ENCODE peak calls at places on chromosomes 7 and 10, in four cellular contexts. T, G, R and P are unnamed samples.

GRCh38 chr10:5564537-5565204 is 39.9 kb downstream of the CALML3 start:
- DNase-seq in T (no peak), G (no peak), R (no peak), P (no peak)

GRCh38 chr10:114723361-114723760 is 65.3 kb upstream of the ABLIM1 start:
- DNase-seq in T (no peak), G (no peak), R (no peak), P (no peak)

GRCh38 chr10:49222170-49222569 is 34.0 kb upstream of the TMEM273 start:
- DNase-seq in T (no peak), G (no peak), R (no peak), P (no peak)

GRCh38 chr10:124721295-124722052 is 22.7 kb downstream of the FAM53B start:
- DNase-seq in T (no peak), G (peak; percentile 74), R (no peak), P (no peak)

GRCh38 chr10:100895346-100895745 is 17.4 kb upstream of the SLF2 start:
- DNase-seq in T (no peak), G (no peak), R (no peak), P (no peak)

GRCh38 chr10:10613654-10614244 is 403.9 kb upstream of the CELF2 start:
- DNase-seq in T (no peak), G (no peak), R (no peak), P (no peak)

GRCh38 chr10:98879486-98879885 is 356.2 kb downstream of the HPSE2 start:
- DNase-seq in T (no peak), G (no peak), R (no peak), P (no peak)

GRCh38 chr7:85686410-85687181 is 499.7 kb upstream of the SEMA3D start:
- DNase-seq in T (no peak), G (no peak), R (no peak), P (no peak)

GRCh38 chr7:118183254-118183585 is 744 bp upstream of the LSM8 start:
- DNase-seq in T (peak; percentile 25), G (no peak), R (no peak), P (no peak)

GRCh38 chr10:17220652-17221100 is 7.4 kb upstream of the VIM start:
- DNase-seq in T (no peak), G (no peak), R (no peak), P (no peak)

GRCh38 chr10:98425511-98426352 is 10.8 kb upstream of the PYROXD2 start:
- DNase-seq in T (peak; percentile 61), G (no peak), R (no peak), P (peak; percentile 72)

GRCh38 chr10:80794996-80795395 is 257.3 kb downstream of the SH2D4B start:
- DNase-seq in T (no peak), G (no peak), R (no peak), P (no peak)

GRCh38 chr7:126689037-126689436 is 563.7 kb downstream of the GRM8 start:
- DNase-seq in T (no peak), G (no peak), R (no peak), P (no peak)

GRCh38 chr7:138001529-138002095 is at the start of gene CREB3L2:
- DNase-seq in T (peak; percentile 49), G (peak; percentile 53), R (no peak), P (no peak)

GRCh38 chr7:82050792-82051191 is 280.9 kb upstream of the HGF start:
- DNase-seq in T (no peak), G (no peak), R (no peak), P (no peak)

GRCh38 chr7:110645060-110645459 is 445.9 kb upstream of the LRRN3 start:
- DNase-seq in T (no peak), G (no peak), R (no peak), P (no peak)

GRCh38 chr7:139332960-139333359 is 8.2 kb upstream of the FMC1 start:
- DNase-seq in T (no peak), G (no peak), R (no peak), P (no peak)

GRCh38 chr7:101816499-101817030 is 861 bp upstream of the CUX1 start:
- DNase-seq in T (peak; percentile 77), G (no peak), R (no peak), P (no peak)
- TF ChIP-seq SPI1 in T (no peak), G (no peak), R (no peak), P (no peak)

GRCh38 chr10:120827251-120827875 is 23.8 kb upstream of the WDR11 start:
- DNase-seq in T (no peak), G (no peak), R (no peak), P (no peak)
- TF ChIP-seq SPI1 in T (no peak), G (no peak), R (peak; percentile 85), P (peak; percentile 93)

GRCh38 chr10:79046326-79046725 is 22.4 kb upstream of the ZMIZ1 start:
- DNase-seq in T (no peak), G (no peak), R (no peak), P (no peak)

GRCh38 chr10:79048639-79049550 is 19.9 kb upstream of the ZMIZ1 start:
- DNase-seq in T (no peak), G (no peak), R (no peak), P (no peak)

GRCh38 chr10:79046991-79047874 is 21.5 kb upstream of the ZMIZ1 start:
- DNase-seq in T (no peak), G (no peak), R (no peak), P (no peak)

GRCh38 chr10:79049931-79050895 is 18.6 kb upstream of the ZMIZ1 start:
- DNase-seq in T (no peak), G (no peak), R (no peak), P (no peak)

DNA sequence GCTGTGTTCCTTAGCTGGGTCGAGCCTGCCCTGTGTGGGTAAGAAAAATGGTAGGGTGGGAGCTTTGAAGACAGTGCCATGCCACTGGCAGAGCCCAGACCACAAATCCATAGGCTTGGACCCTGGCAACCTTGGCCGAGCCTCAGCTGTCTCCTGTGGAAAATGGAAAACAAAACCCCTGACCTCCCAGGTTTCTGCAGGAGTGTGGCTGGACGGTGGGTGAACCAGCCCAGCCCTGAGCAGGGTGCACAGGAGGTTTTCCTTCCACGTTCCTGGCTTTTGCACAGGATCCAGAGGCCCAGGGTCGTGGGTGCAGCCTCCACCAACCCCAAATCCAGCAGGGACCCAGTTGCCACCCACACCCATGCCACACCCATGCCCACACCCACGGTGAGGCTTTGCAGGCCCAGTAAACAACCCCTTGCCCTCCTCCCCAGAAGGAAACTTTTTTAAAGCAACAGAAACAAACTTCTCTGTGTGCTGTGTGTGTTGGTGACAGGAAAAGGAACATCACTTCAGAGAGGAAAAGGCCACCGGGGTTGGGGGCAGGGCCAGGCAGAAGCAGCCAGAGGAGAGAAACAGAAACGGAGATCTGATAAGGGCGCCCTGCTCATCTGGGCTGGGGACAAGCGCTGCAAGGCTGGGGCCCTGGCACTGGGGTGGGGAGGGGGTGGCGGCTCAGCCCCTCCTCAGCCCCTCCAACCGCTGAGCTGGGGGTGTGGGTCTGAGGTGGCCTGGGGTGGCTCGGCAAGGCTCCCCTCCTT is 20.7 kb upstream of the ZMIZ1 start:
- DNase-seq in T (peak; percentile 86), G (no peak), R (no peak), P (no peak)
- TF ChIP-seq SPI1 in T (no peak), G (no peak), R (no peak), P (no peak)

GRCh38 chr10:75497997-75498797 is 66.8 kb downstream of the LRMDA start:
- DNase-seq in T (no peak), G (no peak), R (no peak), P (no peak)

GRCh38 chr10:75502838-75503237 is 71.4 kb downstream of the LRMDA start:
- DNase-seq in T (no peak), G (no peak), R (no peak), P (no peak)

GRCh38 chr10:75498866-75499265 is 67.4 kb downstream of the LRMDA start:
- DNase-seq in T (no peak), G (no peak), R (no peak), P (no peak)

GRCh38 chr10:75502389-75502788 is 71.0 kb downstream of the LRMDA start:
- DNase-seq in T (no peak), G (no peak), R (no peak), P (no peak)

GRCh38 chr10:75499556-75499955 is 68.1 kb downstream of the LRMDA start:
- DNase-seq in T (no peak), G (no peak), R (no peak), P (no peak)
- TF ChIP-seq SPI1 in T (no peak), G (no peak), R (no peak), P (no peak)

GRCh38 chr10:132417249-132417878 is 20.4 kb downstream of the PWWP2B start:
- DNase-seq in T (no peak), G (no peak), R (no peak), P (no peak)

GRCh38 chr10:132416566-132417248 is 19.7 kb downstream of the PWWP2B start:
- DNase-seq in T (no peak), G (no peak), R (no peak), P (no peak)

GRCh38 chr10:132418520-132419416 is 21.8 kb downstream of the PWWP2B start:
- DNase-seq in T (no peak), G (peak; percentile 75), R (no peak), P (no peak)

GRCh38 chr10:132419631-132420468 is 22.9 kb downstream of the PWWP2B start:
- DNase-seq in T (no peak), G (no peak), R (no peak), P (no peak)

GRCh38 chr10:132417957-132418441 is 21.0 kb downstream of the PWWP2B start:
- DNase-seq in T (no peak), G (no peak), R (no peak), P (no peak)
- TF ChIP-seq SPI1 in T (no peak), G (no peak), R (no peak), P (no peak)

GRCh38 chr7:134736381-134736780 is 43.1 kb upstream of the CALD1 start:
- DNase-seq in T (no peak), G (no peak), R (no peak), P (no peak)

GRCh38 chr7:134730359-134730758 is 49.1 kb upstream of the CALD1 start:
- DNase-seq in T (no peak), G (no peak), R (no peak), P (no peak)

GRCh38 chr7:134729895-134730294 is 49.5 kb upstream of the CALD1 start:
- DNase-seq in T (no peak), G (no peak), R (no peak), P (no peak)

GRCh38 chr7:134731616-134732015 is 47.8 kb upstream of the CALD1 start:
- DNase-seq in T (no peak), G (no peak), R (no peak), P (no peak)

DNA sequence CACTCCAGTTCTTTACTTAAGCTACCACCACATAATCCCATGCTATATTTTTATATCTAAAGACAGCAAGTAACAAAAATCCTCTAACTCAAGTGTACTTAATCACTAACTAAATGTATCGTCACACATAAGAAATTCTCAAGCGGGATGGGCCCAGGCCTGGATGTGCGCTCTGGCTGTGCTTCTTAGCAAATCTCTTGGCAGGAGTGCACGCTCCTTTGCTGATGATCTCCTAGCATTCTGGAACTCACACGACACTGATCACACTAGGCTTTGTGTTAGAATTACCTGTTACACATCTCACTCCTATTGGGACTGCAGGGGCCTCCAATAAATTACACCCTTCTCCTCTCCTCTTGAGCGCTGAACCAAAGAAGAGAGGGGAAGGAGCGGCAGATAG is 46.7 kb upstream of the CALD1 start:
- DNase-seq in T (no peak), G (no peak), R (no peak), P (no peak)
- TF ChIP-seq SPI1 in T (no peak), G (no peak), R (no peak), P (no peak)